ENCODE peak calls at places on chromosomes 12 and 14, in seven cellular contexts. T is LHCN-M2, D is H54, K is GM12865, J is fibroblast of the aortic adventitia, E is GM19239, U is T47D. L is an unnamed sample.

GRCh38 chr14:103737432-103738045 is 21.9 kb downstream of the ZFYVE21 start:
- DNase-seq in T (no peak), D (no peak), K (no peak), J (no peak), E (no peak), U (no peak), L (no peak)

GRCh38 chr14:103207038-103207403 is 83.8 kb downstream of the TNFAIP2 start:
- DNase-seq in T (no peak), D (no peak), K (no peak), J (peak), E (no peak), U (peak), L (no peak)

GRCh38 chr12:29428630-29429029 is 47.7 kb upstream of the ERGIC2 start:
- DNase-seq in T (peak), D (peak), K (peak), J (peak), E (no peak), U (no peak), L (peak)

GRCh38 chr14:37429618-37430017 is 165.4 kb downstream of the FOXA1 start:
- DNase-seq in T (no peak), D (no peak), K (no peak), J (no peak), E (no peak), U (no peak), L (peak)

GRCh38 chr14:92456215-92457017 is 57.2 kb upstream of the RIN3 start:
- DNase-seq in T (peak), D (peak), K (peak), J (peak), E (peak), U (peak), L (peak)

GRCh38 chr12:80175307-80175930 is 76.1 kb downstream of the OTOGL start:
- DNase-seq in T (peak), D (no peak), K (peak), J (peak), E (no peak), U (no peak), L (peak)

GRCh38 chr12:14307004-14307403 is 58.5 kb upstream of the ATF7IP start:
- DNase-seq in T (no peak), D (no peak), K (no peak), J (no peak), E (no peak), U (no peak), L (no peak)

GRCh38 chr12:56994231-56994746 is 12.1 kb downstream of the ZBTB39 start:
- DNase-seq in T (no peak), D (no peak), K (no peak), J (no peak), E (no peak), U (no peak), L (no peak)

GRCh38 chr14:24135584-24135833 is 485 bp upstream of the PSME1 start:
- DNase-seq in T (no peak), D (no peak), K (peak), J (no peak), E (no peak), U (no peak), L (no peak)

GRCh38 chr12:117098361-117099217 is 627 bp downstream of the TESC start:
- DNase-seq in T (no peak), D (no peak), K (peak), J (no peak), E (peak), U (no peak), L (peak)

GRCh38 chr14:105332352-105332874 is 17.9 kb downstream of the PACS2 start:
- DNase-seq in T (no peak), D (no peak), K (no peak), J (no peak), E (no peak), U (no peak), L (no peak)

GRCh38 chr12:94225924-94226630 is 77.7 kb downstream of the PLXNC1 start:
- DNase-seq in T (no peak), D (no peak), K (no peak), J (no peak), E (no peak), U (no peak), L (no peak)

GRCh38 chr14:24840204-24840893 is 206.4 kb upstream of the GZMB start:
- DNase-seq in T (no peak), D (no peak), K (no peak), J (no peak), E (no peak), U (no peak), L (no peak)

GRCh38 chr14:30888480-30889243 is 14.3 kb downstream of the COCH start:
- DNase-seq in T (no peak), D (no peak), K (no peak), J (no peak), E (no peak), U (no peak), L (no peak)

GRCh38 chr14:49598479-49599301 is at the start of gene LRR1:
- DNase-seq in T (peak), D (peak), K (peak), J (peak), E (peak), U (peak), L (peak)

GRCh38 chr12:93019911-93020224 is 90.8 kb upstream of the EEA1 start:
- DNase-seq in T (no peak), D (no peak), K (no peak), J (no peak), E (no peak), U (no peak), L (no peak)

GRCh38 chr12:81330480-81330879 is 252.6 kb downstream of the ACSS3 start:
- DNase-seq in T (no peak), D (no peak), K (no peak), J (no peak), E (no peak), U (no peak), L (peak)